ENCODE peak calls at places on chromosomes 6 and 20, in six cellular contexts. I is DMS 273 treated with DMSO at 0.1 percent for 48 hours, W is tibial artery, V is HuH-7, G is GOT3, L is fibroblast of gingiva. N is an unnamed sample.

GRCh38 chr20:59030911-59031310 is 1.2 kb downstream of the ATP5F1E start:
- DNase-seq in I (no peak), V (no peak), G (no peak), L (no peak), W (no peak), N (no peak)

GRCh38 chr20:884983-885952 is 30.9 kb downstream of the ANGPT4 start:
- DNase-seq in G (peak), V (no peak), L (peak), W (peak), I (peak), N (no peak)

GRCh38 chr20:24357169-24357568 is 112.3 kb upstream of the SYNDIG1 start:
- DNase-seq in L (no peak), V (no peak), I (no peak), W (no peak), G (no peak), N (no peak)

GRCh38 chr20:62117658-62118057 is 4.6 kb upstream of the LSM14B start:
- DNase-seq in L (no peak), W (no peak), G (no peak), I (no peak), V (no peak), N (no peak)

GRCh38 chr6:161104966-161105365 is 113.4 kb downstream of the MAP3K4 start:
- DNase-seq in G (no peak), L (peak), V (no peak), I (no peak), W (no peak), N (no peak)

GRCh38 chr6:89999154-89999553 is 104.9 kb downstream of the GJA10 start:
- DNase-seq in I (peak), V (no peak), G (no peak), W (no peak), L (no peak), N (no peak)

GRCh38 chr6:45184937-45185336 is 143.2 kb upstream of the RUNX2 start:
- DNase-seq in L (no peak), I (no peak), G (no peak), W (no peak), V (no peak), N (no peak)

GRCh38 chr6:118042855-118043254 is 135.8 kb downstream of the SLC35F1 start:
- DNase-seq in G (no peak), L (no peak), V (no peak), I (no peak), W (no peak), N (no peak)

GRCh38 chr6:159110013-159110412 is 59.2 kb upstream of the FNDC1 start:
- DNase-seq in W (no peak), G (no peak), L (peak), V (peak), I (peak), N (no peak)

GRCh38 chr20:63361507-63362425 is 617 bp upstream of the CHRNA4 start:
- DNase-seq in V (no peak), I (no peak), G (no peak), L (no peak), W (no peak), N (no peak)

GRCh38 chr20:44435630-44436335 is 39.9 kb upstream of the TTPAL start:
- DNase-seq in W (no peak), V (no peak), L (no peak), I (no peak), G (no peak), N (no peak)

GRCh38 chr6:161031721-161032495 is 40.3 kb downstream of the MAP3K4 start:
- DNase-seq in G (no peak), W (no peak), I (no peak), L (peak), V (no peak), N (no peak)

GRCh38 chr6:49549691-49550412 is 616 bp upstream of the C6orf141 start:
- DNase-seq in L (no peak), W (no peak), I (no peak), V (no peak), G (no peak), N (no peak)

GRCh38 chr6:7204726-7205125 is 97.0 kb downstream of the RREB1 start:
- DNase-seq in I (no peak), V (no peak), G (no peak), W (no peak), L (peak), N (no peak)

GRCh38 chr6:118678866-118679265 is 27.5 kb upstream of the CEP85L start:
- DNase-seq in W (no peak), G (no peak), V (no peak), I (no peak), L (no peak), N (no peak)

GRCh38 chr6:137775192-137775591 is 91.9 kb upstream of the TNFAIP3 start:
- DNase-seq in I (no peak), V (no peak), L (no peak), W (no peak), G (no peak), N (no peak)

GRCh38 chr6:95496769-95497426 is 80.4 kb upstream of the MANEA start:
- DNase-seq in W (no peak), V (no peak), I (no peak), L (no peak), G (no peak), N (no peak)

GRCh38 chr6:130215526-130215925 is 7.2 kb downstream of the SAMD3 start:
- DNase-seq in G (no peak), L (no peak), I (no peak), W (no peak), V (no peak), N (no peak)

GRCh38 chr6:376823-377571 is 14.6 kb upstream of the IRF4 start:
- DNase-seq in V (no peak), I (no peak), W (no peak), L (no peak), G (no peak), N (no peak)

GRCh38 chr6:11552390-11552789 is 14.8 kb downstream of the TMEM170B start:
- DNase-seq in W (no peak), I (no peak), G (no peak), V (no peak), L (no peak), N (no peak)

GRCh38 chr20:3786126-3786484 is 435 bp downstream of the CENPB start:
- DNase-seq in L (peak), I (peak), W (peak), G (no peak), V (peak), N (no peak)

GRCh38 chr6:169073311-169073710 is 180.3 kb downstream of the THBS2 start:
- DNase-seq in L (peak), G (no peak), I (no peak), W (no peak), V (no peak), N (no peak)

GRCh38 chr20:37980876-37981275 is 52.4 kb downstream of the TTI1 start:
- DNase-seq in G (no peak), W (no peak), I (no peak), V (no peak), L (no peak), N (no peak)